ENCODE peak calls at places on chromosomes 7 and 10, in nine cellular contexts. One of them, this sample, is unnamed.

GRCh38 chr7:120394595-120394994 is 121.6 kb downstream of the KCND2 start:
- DNase-seq in sigmoid colon: no peak
- DNase-seq in transverse colon: no peak
- DNase-seq in H1: no peak
- DNase-seq in heart left ventricle: no peak
- DNase-seq in Peyer's patch: no peak
- DNase-seq in body of pancreas: no peak
- DNase-seq in IMR-90: no peak
- DNase-seq in GM12891: no peak
- DNase-seq in this sample: no peak

GRCh38 chr10:46526682-46527038 is 29.8 kb downstream of the GPRIN2 start:
- DNase-seq in transverse colon: peak
- DNase-seq in sigmoid colon: peak
- DNase-seq in IMR-90: no peak
- DNase-seq in GM12891: no peak
- DNase-seq in heart left ventricle: no peak
- DNase-seq in body of pancreas: peak
- DNase-seq in Peyer's patch: peak
- DNase-seq in H1: no peak
- DNase-seq in this sample: no peak

GRCh38 chr7:47078241-47078640 is 503.7 kb downstream of the TNS3 start:
- DNase-seq in IMR-90: peak
- DNase-seq in H1: no peak
- DNase-seq in GM12891: no peak
- DNase-seq in sigmoid colon: no peak
- DNase-seq in heart left ventricle: no peak
- DNase-seq in transverse colon: no peak
- DNase-seq in Peyer's patch: no peak
- DNase-seq in body of pancreas: no peak
- DNase-seq in this sample: no peak

GRCh38 chr7:82740246-82740848 is 296.8 kb upstream of the CACNA2D1 start:
- DNase-seq in GM12891: no peak
- DNase-seq in IMR-90: peak
- DNase-seq in body of pancreas: peak
- DNase-seq in Peyer's patch: peak
- DNase-seq in transverse colon: peak
- DNase-seq in H1: no peak
- DNase-seq in sigmoid colon: no peak
- DNase-seq in heart left ventricle: no peak
- DNase-seq in this sample: peak

GRCh38 chr10:3774814-3775670 is 10.0 kb downstream of the KLF6 start:
- DNase-seq in Peyer's patch: peak
- DNase-seq in body of pancreas: no peak
- DNase-seq in sigmoid colon: peak
- DNase-seq in transverse colon: peak
- DNase-seq in IMR-90: peak
- DNase-seq in H1: no peak
- DNase-seq in GM12891: no peak
- DNase-seq in heart left ventricle: peak
- DNase-seq in this sample: peak

GRCh38 chr7:120170849-120171248 is 102.1 kb upstream of the KCND2 start:
- DNase-seq in transverse colon: no peak
- DNase-seq in sigmoid colon: no peak
- DNase-seq in Peyer's patch: no peak
- DNase-seq in GM12891: no peak
- DNase-seq in H1: no peak
- DNase-seq in body of pancreas: no peak
- DNase-seq in IMR-90: peak
- DNase-seq in heart left ventricle: no peak
- DNase-seq in this sample: no peak

GRCh38 chr7:4712371-4713182 is 30.5 kb downstream of the FOXK1 start:
- DNase-seq in H1: no peak
- DNase-seq in Peyer's patch: no peak
- DNase-seq in heart left ventricle: no peak
- DNase-seq in GM12891: no peak
- DNase-seq in body of pancreas: peak
- DNase-seq in sigmoid colon: no peak
- DNase-seq in IMR-90: peak
- DNase-seq in transverse colon: peak
- DNase-seq in this sample: peak

GRCh38 chr7:42198974-42199668 is 37.9 kb downstream of the GLI3 start:
- DNase-seq in IMR-90: no peak
- DNase-seq in GM12891: no peak
- DNase-seq in transverse colon: no peak
- DNase-seq in sigmoid colon: no peak
- DNase-seq in body of pancreas: no peak
- DNase-seq in H1: no peak
- DNase-seq in Peyer's patch: no peak
- DNase-seq in heart left ventricle: no peak
- DNase-seq in this sample: no peak

GRCh38 chr10:42421812-42422211 is 216.6 kb downstream of the ZNF33B start:
- DNase-seq in IMR-90: no peak
- DNase-seq in H1: no peak
- DNase-seq in heart left ventricle: no peak
- DNase-seq in transverse colon: no peak
- DNase-seq in Peyer's patch: no peak
- DNase-seq in body of pancreas: no peak
- DNase-seq in GM12891: no peak
- DNase-seq in sigmoid colon: no peak
- DNase-seq in this sample: no peak

GRCh38 chr10:97498841-97499560 is at the start of gene UBTD1:
- DNase-seq in sigmoid colon: peak
- DNase-seq in transverse colon: peak
- DNase-seq in GM12891: no peak
- DNase-seq in heart left ventricle: peak
- DNase-seq in body of pancreas: peak
- DNase-seq in Peyer's patch: peak
- DNase-seq in IMR-90: peak
- DNase-seq in H1: no peak
- DNase-seq in this sample: peak
- TF ChIP-seq POLR2A in sigmoid colon: peak
- TF ChIP-seq POLR2A in transverse colon: no peak
- TF ChIP-seq POLR2A in GM12891: no peak
- TF ChIP-seq POLR2A in heart left ventricle: peak
- TF ChIP-seq POLR2A in body of pancreas: peak
- TF ChIP-seq POLR2A in Peyer's patch: no peak
- TF ChIP-seq POLR2A in IMR-90: no peak
- TF ChIP-seq POLR2A in H1: no peak
- TF ChIP-seq POLR2A in this sample: no peak

DNA sequence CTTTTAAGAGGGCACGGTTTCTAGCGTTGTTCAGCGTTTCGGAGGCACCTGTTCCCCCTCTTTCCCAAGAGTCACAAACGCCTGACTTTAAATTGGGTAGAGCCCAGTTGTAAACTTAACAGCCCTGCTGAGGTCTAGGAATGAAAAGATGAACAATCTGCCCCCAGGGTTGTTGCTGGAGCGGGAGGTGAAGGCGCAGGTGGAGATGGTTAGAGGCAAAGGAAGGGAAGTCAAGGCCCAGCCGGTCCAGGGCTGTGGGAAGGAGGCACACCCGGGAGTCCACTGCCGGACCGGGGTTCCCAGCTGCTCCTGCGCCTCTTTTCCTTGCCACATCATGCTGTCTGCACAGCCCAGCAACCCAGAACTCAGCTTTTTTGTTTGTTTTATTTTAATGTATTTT is 770 bp downstream of the PRXL2A start:
- DNase-seq in Peyer's patch: no peak
- DNase-seq in body of pancreas: no peak
- DNase-seq in sigmoid colon: no peak
- DNase-seq in H1: no peak
- DNase-seq in GM12891: no peak
- DNase-seq in transverse colon: no peak
- DNase-seq in heart left ventricle: no peak
- DNase-seq in IMR-90: no peak
- DNase-seq in this sample: no peak
- TF ChIP-seq POLR2A in Peyer's patch: no peak
- TF ChIP-seq POLR2A in body of pancreas: no peak
- TF ChIP-seq POLR2A in sigmoid colon: no peak
- TF ChIP-seq POLR2A in H1: no peak
- TF ChIP-seq POLR2A in GM12891: no peak
- TF ChIP-seq POLR2A in transverse colon: no peak
- TF ChIP-seq POLR2A in heart left ventricle: no peak
- TF ChIP-seq POLR2A in IMR-90: no peak
- TF ChIP-seq POLR2A in this sample: no peak

GRCh38 chr7:142568430-142569097 is 180.7 kb upstream of the PRSS1 start:
- DNase-seq in H1: no peak
- DNase-seq in body of pancreas: no peak
- DNase-seq in sigmoid colon: no peak
- DNase-seq in Peyer's patch: no peak
- DNase-seq in IMR-90: peak
- DNase-seq in transverse colon: no peak
- DNase-seq in heart left ventricle: no peak
- DNase-seq in GM12891: no peak
- DNase-seq in this sample: no peak
- TF ChIP-seq POLR2A in H1: no peak
- TF ChIP-seq POLR2A in body of pancreas: no peak
- TF ChIP-seq POLR2A in sigmoid colon: no peak
- TF ChIP-seq POLR2A in Peyer's patch: no peak
- TF ChIP-seq POLR2A in IMR-90: no peak
- TF ChIP-seq POLR2A in transverse colon: no peak
- TF ChIP-seq POLR2A in heart left ventricle: no peak
- TF ChIP-seq POLR2A in GM12891: no peak
- TF ChIP-seq POLR2A in this sample: no peak

GRCh38 chr7:48637382-48637781 is 287.0 kb upstream of the CDC14C start:
- DNase-seq in H1: no peak
- DNase-seq in heart left ventricle: no peak
- DNase-seq in sigmoid colon: no peak
- DNase-seq in IMR-90: no peak
- DNase-seq in transverse colon: no peak
- DNase-seq in body of pancreas: no peak
- DNase-seq in GM12891: no peak
- DNase-seq in Peyer's patch: no peak
- DNase-seq in this sample: no peak

GRCh38 chr7:48638041-48638440 is 286.3 kb upstream of the CDC14C start:
- DNase-seq in IMR-90: no peak
- DNase-seq in body of pancreas: no peak
- DNase-seq in Peyer's patch: no peak
- DNase-seq in sigmoid colon: no peak
- DNase-seq in GM12891: no peak
- DNase-seq in H1: no peak
- DNase-seq in heart left ventricle: no peak
- DNase-seq in transverse colon: no peak
- DNase-seq in this sample: no peak

GRCh38 chr7:48636391-48637015 is 287.8 kb upstream of the CDC14C start:
- DNase-seq in IMR-90: no peak
- DNase-seq in transverse colon: no peak
- DNase-seq in sigmoid colon: no peak
- DNase-seq in H1: no peak
- DNase-seq in Peyer's patch: no peak
- DNase-seq in GM12891: no peak
- DNase-seq in heart left ventricle: peak
- DNase-seq in body of pancreas: no peak
- DNase-seq in this sample: no peak

GRCh38 chr7:48635796-48636195 is 288.6 kb upstream of the CDC14C start:
- DNase-seq in Peyer's patch: no peak
- DNase-seq in IMR-90: no peak
- DNase-seq in heart left ventricle: no peak
- DNase-seq in body of pancreas: no peak
- DNase-seq in H1: no peak
- DNase-seq in transverse colon: no peak
- DNase-seq in GM12891: no peak
- DNase-seq in sigmoid colon: no peak
- DNase-seq in this sample: no peak

GRCh38 chr7:48634116-48634632 is 290.2 kb upstream of the CDC14C start:
- DNase-seq in transverse colon: no peak
- DNase-seq in Peyer's patch: no peak
- DNase-seq in body of pancreas: no peak
- DNase-seq in H1: no peak
- DNase-seq in sigmoid colon: no peak
- DNase-seq in heart left ventricle: no peak
- DNase-seq in GM12891: no peak
- DNase-seq in IMR-90: no peak
- DNase-seq in this sample: no peak
- TF ChIP-seq POLR2A in transverse colon: no peak
- TF ChIP-seq POLR2A in Peyer's patch: no peak
- TF ChIP-seq POLR2A in body of pancreas: no peak
- TF ChIP-seq POLR2A in H1: no peak
- TF ChIP-seq POLR2A in sigmoid colon: no peak
- TF ChIP-seq POLR2A in heart left ventricle: no peak
- TF ChIP-seq POLR2A in GM12891: no peak
- TF ChIP-seq POLR2A in IMR-90: no peak
- TF ChIP-seq POLR2A in this sample: no peak

This sample was measured in erythroblast.